ENCODE peak calls at places on chromosomes 6 and 20, in four cellular contexts. One of them, this sample, is unnamed.

GRCh38 chr6:91243436-91243835 is 656.6 kb upstream of the MAP3K7 start:
- DNase-seq in caudate nucleus: no peak
- DNase-seq in astrocyte: no peak
- DNase-seq in IMR-90: no peak
- DNase-seq in this sample: no peak

GRCh38 chr6:100173211-100173610 is 179.2 kb upstream of the MCHR2 start:
- DNase-seq in astrocyte: no peak
- DNase-seq in IMR-90: no peak
- DNase-seq in caudate nucleus: no peak
- DNase-seq in this sample: no peak

GRCh38 chr6:92495246-92495645 is 924.1 kb downstream of the EPHA7 start:
- DNase-seq in caudate nucleus: no peak
- DNase-seq in IMR-90: no peak
- DNase-seq in astrocyte: peak
- DNase-seq in this sample: no peak

GRCh38 chr6:17394192-17394611 is 807 bp downstream of the CAP2 start:
- DNase-seq in caudate nucleus: no peak
- DNase-seq in astrocyte: peak
- DNase-seq in IMR-90: peak
- DNase-seq in this sample: no peak

GRCh38 chr20:39659010-39659409 is 696.9 kb downstream of the DHX35 start:
- DNase-seq in caudate nucleus: no peak
- DNase-seq in astrocyte: no peak
- DNase-seq in IMR-90: no peak
- DNase-seq in this sample: no peak

GRCh38 chr6:69578366-69578890 is 218.4 kb downstream of the LMBRD1 start:
- DNase-seq in astrocyte: no peak
- DNase-seq in caudate nucleus: no peak
- DNase-seq in IMR-90: no peak
- DNase-seq in this sample: no peak

GRCh38 chr6:2797564-2798014 is 32.4 kb downstream of the WRNIP1 start:
- DNase-seq in caudate nucleus: no peak
- DNase-seq in astrocyte: no peak
- DNase-seq in IMR-90: no peak
- DNase-seq in this sample: no peak

GRCh38 chr6:111533087-111533784 is 50.2 kb upstream of the REV3L start:
- DNase-seq in caudate nucleus: no peak
- DNase-seq in IMR-90: no peak
- DNase-seq in astrocyte: no peak
- DNase-seq in this sample: no peak

GRCh38 chr20:62557999-62558408 is 82.2 kb upstream of the GATA5 start:
- DNase-seq in caudate nucleus: no peak
- DNase-seq in astrocyte: no peak
- DNase-seq in IMR-90: no peak
- DNase-seq in this sample: no peak

GRCh38 chr6:548091-548490 is 108.8 kb downstream of the HUS1B start:
- DNase-seq in caudate nucleus: no peak
- DNase-seq in astrocyte: no peak
- DNase-seq in IMR-90: no peak
- DNase-seq in this sample: no peak

GRCh38 chr6:78916411-78916810 is 49.1 kb downstream of the IRAK1BP1 start:
- DNase-seq in caudate nucleus: no peak
- DNase-seq in IMR-90: no peak
- DNase-seq in astrocyte: no peak
- DNase-seq in this sample: no peak

GRCh38 chr6:135002974-135003703 is 51.5 kb downstream of the HBS1L start:
- DNase-seq in IMR-90: no peak
- DNase-seq in astrocyte: no peak
- DNase-seq in caudate nucleus: no peak
- DNase-seq in this sample: no peak

GRCh38 chr6:62819640-62820039 is 391.6 kb upstream of the FKBP1C start:
- DNase-seq in IMR-90: no peak
- DNase-seq in astrocyte: no peak
- DNase-seq in caudate nucleus: no peak
- DNase-seq in this sample: no peak

GRCh38 chr6:85404497-85405174 is 45.2 kb upstream of the NT5E start:
- DNase-seq in astrocyte: peak
- DNase-seq in IMR-90: peak
- DNase-seq in caudate nucleus: no peak
- DNase-seq in this sample: no peak

GRCh38 chr6:31836676-31837611 is 9.4 kb downstream of the HSPA1B start:
- DNase-seq in IMR-90: peak
- DNase-seq in caudate nucleus: no peak
- DNase-seq in astrocyte: no peak
- DNase-seq in this sample: no peak

GRCh38 chr20:4876301-4876700 is 125.0 kb downstream of the SLC23A2 start:
- DNase-seq in IMR-90: no peak
- DNase-seq in caudate nucleus: no peak
- DNase-seq in astrocyte: no peak
- DNase-seq in this sample: no peak

GRCh38 chr6:24991748-24992467 is 56.1 kb upstream of the RIPOR2 start:
- DNase-seq in astrocyte: no peak
- DNase-seq in IMR-90: peak
- DNase-seq in caudate nucleus: no peak
- DNase-seq in this sample: peak

GRCh38 chr6:150027806-150028565 is 2.7 kb upstream of the RAET1L start:
- DNase-seq in astrocyte: no peak
- DNase-seq in IMR-90: no peak
- DNase-seq in caudate nucleus: no peak
- DNase-seq in this sample: no peak

GRCh38 chr6:136526196-136526930 is 23.9 kb downstream of the MAP7 start:
- DNase-seq in IMR-90: peak
- DNase-seq in caudate nucleus: peak
- DNase-seq in astrocyte: peak
- DNase-seq in this sample: peak

GRCh38 chr6:129753422-129753821 is 43.4 kb upstream of the ARHGAP18 start:
- DNase-seq in caudate nucleus: no peak
- DNase-seq in IMR-90: peak
- DNase-seq in astrocyte: peak
- DNase-seq in this sample: no peak

GRCh38 chr6:71886184-71887005 is at the start of gene RIMS1:
- DNase-seq in caudate nucleus: no peak
- DNase-seq in astrocyte: peak
- DNase-seq in IMR-90: no peak
- DNase-seq in this sample: no peak

GRCh38 chr20:37516697-37517370 is 4.2 kb upstream of the NNAT start:
- DNase-seq in caudate nucleus: no peak
- DNase-seq in IMR-90: peak
- DNase-seq in astrocyte: peak
- DNase-seq in this sample: no peak

GRCh38 chr20:5279661-5280060 is 37.1 kb downstream of the PROKR2 start:
- DNase-seq in IMR-90: no peak
- DNase-seq in caudate nucleus: no peak
- DNase-seq in astrocyte: no peak
- DNase-seq in this sample: no peak

GRCh38 chr20:53072923-53073579 is 100.9 kb downstream of the TSHZ2 start:
- DNase-seq in caudate nucleus: no peak
- DNase-seq in astrocyte: no peak
- DNase-seq in IMR-90: no peak
- DNase-seq in this sample: no peak

GRCh38 chr20:17835941-17836861 is 132.4 kb downstream of the SNX5 start:
- DNase-seq in caudate nucleus: no peak
- DNase-seq in IMR-90: peak
- DNase-seq in astrocyte: peak
- DNase-seq in this sample: no peak

GRCh38 chr6:127022297-127022696 is 96.2 kb upstream of the RSPO3 start:
- DNase-seq in astrocyte: no peak
- DNase-seq in caudate nucleus: no peak
- DNase-seq in IMR-90: no peak
- DNase-seq in this sample: no peak

GRCh38 chr6:63634630-63635029 is 972 bp upstream of the PHF3 start:
- DNase-seq in astrocyte: peak
- DNase-seq in caudate nucleus: no peak
- DNase-seq in IMR-90: no peak
- DNase-seq in this sample: no peak

DNA sequence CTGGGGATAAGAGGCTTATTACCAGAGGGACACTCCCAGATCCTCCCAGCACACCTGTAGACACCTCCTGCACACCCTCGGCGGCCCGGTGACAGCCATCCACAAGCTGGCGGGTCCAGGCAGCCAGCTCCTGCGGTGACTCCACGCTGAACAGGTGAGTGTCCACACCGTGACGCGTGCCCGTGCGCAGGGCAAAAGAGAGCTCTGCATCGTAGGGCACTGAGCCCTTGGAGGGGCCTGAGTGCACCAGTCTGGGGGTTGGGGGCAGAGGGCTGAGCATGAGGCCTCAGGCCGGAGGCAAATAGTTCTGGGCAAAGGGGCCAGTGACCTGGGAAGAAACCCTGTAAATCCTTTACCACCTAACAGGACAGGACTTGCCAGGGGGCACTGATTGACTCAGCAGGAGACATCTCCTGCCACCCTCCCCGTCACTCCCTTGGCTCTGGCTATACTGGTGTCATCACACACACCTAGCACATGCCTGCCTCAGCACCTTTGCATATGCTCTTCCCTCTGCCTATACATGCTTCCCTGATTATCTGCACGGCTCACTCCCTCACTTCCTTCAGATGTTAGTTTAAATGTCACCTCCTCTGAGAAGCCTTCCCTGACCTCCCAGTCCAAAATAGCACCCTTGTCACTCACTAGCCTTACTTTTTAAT is 8.9 kb upstream of the CDK5RAP1 start:
- DNase-seq in IMR-90: no peak
- DNase-seq in astrocyte: no peak
- DNase-seq in caudate nucleus: no peak
- DNase-seq in this sample: no peak
- H3K27ac ChIP-seq in IMR-90: no peak
- H3K27ac ChIP-seq in astrocyte: no peak
- H3K27ac ChIP-seq in caudate nucleus: no peak
- H3K27ac ChIP-seq in this sample: no peak

DNA sequence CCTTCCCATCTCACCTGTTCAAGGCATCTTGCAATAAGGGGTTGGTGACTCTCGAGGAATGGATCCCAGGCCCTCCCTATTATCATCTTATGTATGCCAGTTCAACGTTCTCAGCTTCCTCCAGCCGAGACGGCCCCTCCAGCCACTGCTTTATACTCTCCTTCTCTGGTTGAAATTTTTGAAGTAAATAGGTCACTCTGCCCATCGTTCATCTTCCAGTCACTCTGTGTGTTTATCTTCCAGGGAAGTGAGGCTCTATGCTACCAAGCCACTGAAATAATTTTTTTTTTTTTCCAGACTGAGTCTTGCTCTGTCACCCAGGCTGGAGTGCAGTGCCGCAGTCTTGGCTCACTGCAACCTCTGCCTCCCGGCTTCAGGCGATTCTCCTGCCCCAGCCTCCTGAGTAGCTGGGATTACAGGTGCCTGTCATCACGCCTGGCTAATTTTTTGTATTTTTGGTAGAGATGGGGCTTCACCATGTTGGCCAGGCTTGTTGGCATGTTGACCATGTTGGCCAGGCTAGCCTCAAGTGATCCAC is 17.0 kb downstream of the PTPN1 start:
- DNase-seq in astrocyte: no peak
- DNase-seq in IMR-90: peak
- DNase-seq in caudate nucleus: no peak
- DNase-seq in this sample: no peak
- H3K27ac ChIP-seq in astrocyte: no peak
- H3K27ac ChIP-seq in IMR-90: peak
- H3K27ac ChIP-seq in caudate nucleus: no peak
- H3K27ac ChIP-seq in this sample: no peak

DNA sequence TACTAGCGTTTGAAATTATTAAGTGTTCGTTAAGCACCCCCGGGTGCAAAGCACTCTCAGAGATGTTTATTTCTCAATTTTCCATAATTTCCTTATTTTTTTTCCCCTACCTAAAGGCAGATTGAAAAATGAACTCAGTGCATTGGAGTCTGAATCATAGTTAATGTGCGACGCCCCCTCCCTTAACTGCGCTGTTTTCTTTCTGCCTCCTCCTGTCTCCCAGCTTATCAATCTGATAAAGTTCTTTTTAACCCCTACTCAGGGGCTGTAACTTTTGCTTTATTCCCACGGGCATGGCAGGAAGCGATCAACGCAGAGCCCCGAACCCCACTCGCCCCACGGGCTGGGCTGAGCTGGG is 58.2 kb downstream of the ZNF831 start:
- DNase-seq in caudate nucleus: no peak
- DNase-seq in IMR-90: no peak
- DNase-seq in astrocyte: no peak
- DNase-seq in this sample: no peak
- H3K27ac ChIP-seq in caudate nucleus: no peak
- H3K27ac ChIP-seq in IMR-90: no peak
- H3K27ac ChIP-seq in astrocyte: no peak
- H3K27ac ChIP-seq in this sample: no peak

DNA sequence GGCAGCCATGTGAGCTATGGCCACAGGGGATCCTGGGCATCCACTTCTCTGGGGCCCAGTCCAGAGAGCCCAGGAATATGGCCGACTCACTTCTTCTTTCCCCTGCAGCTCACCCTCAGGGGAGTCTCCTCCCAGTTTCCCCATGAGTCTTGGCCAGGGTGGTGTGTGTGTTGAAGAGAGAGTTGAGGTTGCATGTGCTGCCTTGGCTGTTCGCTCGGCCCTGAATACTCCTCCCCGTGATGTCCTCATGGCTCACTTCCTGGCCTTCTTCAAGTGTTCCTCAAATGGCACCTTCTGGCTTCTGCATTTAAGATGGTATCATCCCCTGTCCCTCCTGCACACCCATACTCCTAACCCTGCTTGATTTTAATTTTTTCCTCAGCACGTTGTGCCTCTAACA is 3.2 kb upstream of the TREML1 start:
- DNase-seq in astrocyte: no peak
- DNase-seq in caudate nucleus: no peak
- DNase-seq in IMR-90: no peak
- DNase-seq in this sample: no peak
- H3K27ac ChIP-seq in astrocyte: no peak
- H3K27ac ChIP-seq in caudate nucleus: no peak
- H3K27ac ChIP-seq in IMR-90: no peak
- H3K27ac ChIP-seq in this sample: no peak

DNA sequence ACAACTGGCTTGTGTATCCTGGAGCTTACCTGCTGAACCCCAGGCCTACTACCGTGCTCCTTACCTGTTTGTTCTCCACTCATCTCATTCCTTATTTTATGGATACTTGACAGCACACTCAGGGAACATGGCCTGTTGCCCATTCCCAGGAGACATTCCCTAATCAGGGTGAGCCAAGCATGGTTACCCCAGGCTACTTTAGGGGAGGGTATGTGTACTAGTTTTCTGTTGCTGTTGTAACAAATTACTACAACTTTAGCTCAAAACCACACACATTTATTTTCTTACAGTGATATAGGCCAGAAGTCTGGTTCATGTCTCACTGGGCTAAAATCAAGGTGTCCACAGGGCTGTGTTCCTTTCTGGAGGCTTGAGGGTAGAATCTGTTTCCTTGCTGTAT is 15.0 kb upstream of the TRAM2 start:
- DNase-seq in astrocyte: no peak
- DNase-seq in IMR-90: no peak
- DNase-seq in caudate nucleus: no peak
- DNase-seq in this sample: no peak
- H3K27ac ChIP-seq in astrocyte: no peak
- H3K27ac ChIP-seq in IMR-90: no peak
- H3K27ac ChIP-seq in caudate nucleus: no peak
- H3K27ac ChIP-seq in this sample: no peak

DNA sequence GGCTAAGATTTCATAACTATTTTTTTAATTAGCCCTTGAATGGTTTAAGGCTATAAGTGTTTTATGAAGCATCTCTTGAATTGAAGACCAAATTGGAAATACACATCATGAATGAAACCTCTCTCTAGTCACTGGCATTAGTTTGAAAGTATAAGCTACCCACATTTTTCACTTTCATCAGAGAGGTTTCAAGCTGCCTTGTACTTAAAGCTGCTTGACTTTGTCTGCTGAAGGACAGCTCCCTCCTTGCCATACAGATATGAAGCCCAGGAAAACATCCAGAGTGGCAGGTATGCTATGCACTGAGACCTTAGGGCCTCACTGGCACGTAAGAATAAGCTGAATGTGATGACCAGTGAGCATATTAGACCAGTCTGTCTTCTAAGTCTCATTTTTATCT is 62.7 kb downstream of the ELOVL2 start:
- DNase-seq in caudate nucleus: no peak
- DNase-seq in IMR-90: no peak
- DNase-seq in astrocyte: no peak
- DNase-seq in this sample: no peak
- H3K27ac ChIP-seq in caudate nucleus: no peak
- H3K27ac ChIP-seq in IMR-90: no peak
- H3K27ac ChIP-seq in astrocyte: no peak
- H3K27ac ChIP-seq in this sample: no peak

This sample was measured in CD4-positive, alpha-beta T cell.